ENCODE peak calls at places on chromosomes 1 and 21, in eight cellular contexts. B is HL-60, W is A549, I is left lung, Q is AG09309, J is tibial artery, P is AG09319, Z is uterus. Y is an unnamed sample.

GRCh38 chr1:106254748-106255147 is 801.7 kb upstream of the PRMT6 start:
- DNase-seq in B (no peak), W (no peak), I (no peak), Q (no peak), J (no peak), P (no peak), Z (no peak), Y (no peak)

GRCh38 chr1:25134307-25134706 is 98.0 kb downstream of the SYF2 start:
- DNase-seq in B (no peak), W (no peak), I (no peak), Q (no peak), J (no peak), P (no peak), Z (no peak), Y (no peak)

GRCh38 chr1:27598902-27599528 is 4.9 kb downstream of the AHDC1 start:
- DNase-seq in B (peak; percentile 79), W (no peak), I (peak; percentile 65), Q (no peak), J (peak; percentile 96), P (no peak), Z (peak; percentile 88), Y (no peak)

GRCh38 chr1:170959385-170959784 is 24.1 kb downstream of the MROH9 start:
- DNase-seq in B (no peak), W (no peak), I (no peak), Q (no peak), J (no peak), P (no peak), Z (no peak), Y (no peak)

GRCh38 chr1:210496063-210496462 is 167.4 kb downstream of the HHAT start:
- DNase-seq in B (no peak), W (no peak), I (no peak), Q (peak; percentile 32), J (no peak), P (no peak), Z (no peak), Y (no peak)

GRCh38 chr21:32611471-32611997 is 643 bp downstream of the CFAP298 start:
- DNase-seq in B (no peak), W (no peak), I (peak; percentile 83), Q (no peak), J (no peak), P (no peak), Z (no peak), Y (no peak)

GRCh38 chr1:203306089-203306969 is 1.0 kb downstream of the BTG2 start:
- DNase-seq in B (peak; percentile 47), W (peak; percentile 72), I (no peak), Q (peak; percentile 47), J (peak; percentile 98), P (peak; percentile 60), Z (peak; percentile 91), Y (no peak)

GRCh38 chr1:180988221-180988826 is 34.3 kb downstream of the STX6 start:
- DNase-seq in B (no peak), W (no peak), I (no peak), Q (no peak), J (no peak), P (no peak), Z (no peak), Y (no peak)

GRCh38 chr1:175808573-175808972 is 65.2 kb upstream of the TNR start:
- DNase-seq in B (no peak), W (no peak), I (no peak), Q (no peak), J (no peak), P (no peak), Z (no peak), Y (no peak)

GRCh38 chr1:245201827-245202226 is 47.0 kb downstream of the KIF26B start:
- DNase-seq in B (no peak), W (no peak), I (no peak), Q (no peak), J (no peak), P (peak; percentile 23), Z (no peak), Y (no peak)

GRCh38 chr1:166139735-166140134 is 27.1 kb downstream of the FAM78B start:
- DNase-seq in B (no peak), W (no peak), I (no peak), Q (no peak), J (no peak), P (no peak), Z (no peak), Y (no peak)

GRCh38 chr21:41712730-41713129 is 54.1 kb downstream of the RIPK4 start:
- DNase-seq in B (no peak), W (no peak), I (no peak), Q (no peak), J (no peak), P (no peak), Z (no peak), Y (no peak)

GRCh38 chr1:70317087-70317486 is 37.4 kb downstream of the ANKRD13C start:
- DNase-seq in B (no peak), W (no peak), I (no peak), Q (no peak), J (no peak), P (no peak), Z (no peak), Y (no peak)

GRCh38 chr1:224266105-224266935 is 63.7 kb downstream of the NVL start:
- DNase-seq in B (no peak), W (no peak), I (no peak), Q (no peak), J (no peak), P (no peak), Z (no peak), Y (no peak)

GRCh38 chr1:152013664-152014237 is 20.1 kb upstream of the S100A10 start:
- DNase-seq in B (no peak), W (peak; percentile 72), I (peak; percentile 76), Q (no peak), J (no peak), P (no peak), Z (no peak), Y (no peak)

GRCh38 chr1:167904641-167905040 is 9.3 kb downstream of the ADCY10 start:
- DNase-seq in B (no peak), W (peak; percentile 25), I (no peak), Q (no peak), J (no peak), P (peak; percentile 11), Z (no peak), Y (no peak)

GRCh38 chr1:156493154-156493631 is 7.4 kb downstream of the MEF2D start:
- DNase-seq in B (peak; percentile 29), W (no peak), I (no peak), Q (no peak), J (no peak), P (no peak), Z (no peak), Y (no peak)

GRCh38 chr1:147717051-147717705 is 43.2 kb downstream of the GJA5 start:
- DNase-seq in B (no peak), W (peak; percentile 44), I (no peak), Q (no peak), J (no peak), P (no peak), Z (no peak), Y (no peak)

GRCh38 chr1:67429011-67429527 is 1.1 kb downstream of the SERBP1 start:
- DNase-seq in B (no peak), W (no peak), I (no peak), Q (no peak), J (no peak), P (no peak), Z (no peak), Y (no peak)

DNA sequence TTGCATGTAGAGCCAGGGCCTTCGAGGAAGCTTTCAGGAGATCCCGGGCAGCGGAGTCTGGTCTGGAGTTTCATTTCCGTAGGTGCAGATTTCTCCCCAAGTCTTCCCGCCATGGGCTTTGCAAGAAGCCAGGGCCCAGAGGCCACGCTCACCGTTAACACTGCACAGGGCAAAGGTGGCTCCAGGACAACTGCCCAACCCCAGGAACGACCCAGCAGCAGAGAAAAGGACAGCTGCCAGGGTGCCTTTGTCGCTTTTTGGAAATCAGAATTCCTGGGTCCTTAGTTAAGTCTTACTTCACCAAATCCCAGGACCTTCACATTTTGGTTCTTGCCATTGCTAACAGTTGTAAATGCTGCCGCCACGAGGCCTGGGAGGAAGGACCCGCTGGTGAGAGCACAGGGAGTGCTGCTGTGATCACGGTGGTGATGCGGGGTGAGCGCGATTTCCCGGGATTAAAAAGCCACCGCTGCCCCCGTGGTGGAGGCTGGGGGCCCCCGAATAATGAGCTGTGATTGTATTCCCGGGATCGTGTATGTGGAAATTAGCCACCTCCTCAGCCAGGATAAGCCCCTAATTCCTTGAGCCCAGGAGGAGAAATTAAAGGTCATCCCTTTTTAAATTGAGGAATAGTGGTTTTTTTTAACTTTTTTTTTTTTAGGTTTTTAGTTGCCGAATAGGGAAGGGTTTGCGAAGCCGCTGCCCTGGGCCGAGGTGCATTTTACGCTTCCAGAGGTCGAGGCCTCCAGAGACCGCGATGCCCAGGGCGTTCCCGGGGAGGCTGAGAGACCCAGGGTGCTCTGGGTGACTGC is 8.2 kb downstream of the SIM2 start:
- DNase-seq in B (no peak), W (no peak), I (no peak), Q (no peak), J (peak; percentile 23), P (no peak), Z (no peak), Y (peak; percentile 50)
- TF ChIP-seq CTCF in B (no peak), W (no peak), I (no peak), Q (peak; percentile 16), J (no peak), P (no peak), Z (no peak), Y (no peak)

GRCh38 chr1:226892534-226892895 is 22.1 kb downstream of the PSEN2 start:
- DNase-seq in B (no peak), W (no peak), I (no peak), Q (no peak), J (peak; percentile 33), P (no peak), Z (no peak), Y (no peak)
- TF ChIP-seq CTCF in B (no peak), W (no peak), I (no peak), Q (no peak), J (no peak), P (no peak), Z (no peak), Y (no peak)

GRCh38 chr21:44267655-44268142 is 6.0 kb upstream of the DNMT3L start:
- DNase-seq in B (no peak), W (no peak), I (peak; percentile 54), Q (no peak), J (no peak), P (no peak), Z (peak; percentile 37), Y (no peak)
- TF ChIP-seq CTCF in B (no peak), W (no peak), I (no peak), Q (no peak), J (no peak), P (peak; percentile 4), Z (no peak), Y (no peak)

GRCh38 chr1:159943908-159944622 is 1.3 kb downstream of the IGSF9 start:
- DNase-seq in B (no peak), W (no peak), I (no peak), Q (no peak), J (peak; percentile 25), P (no peak), Z (no peak), Y (no peak)

GRCh38 chr1:159946242-159947187 is 1.1 kb upstream of the IGSF9 start:
- DNase-seq in B (no peak), W (no peak), I (no peak), Q (no peak), J (peak; percentile 45), P (no peak), Z (no peak), Y (no peak)

GRCh38 chr1:159947942-159948341 is 2.5 kb upstream of the IGSF9 start:
- DNase-seq in B (no peak), W (no peak), I (no peak), Q (no peak), J (peak; percentile 10), P (no peak), Z (no peak), Y (no peak)

GRCh38 chr1:159944623-159945455 is 574 bp downstream of the IGSF9 start:
- DNase-seq in B (no peak), W (no peak), I (no peak), Q (no peak), J (peak; percentile 41), P (no peak), Z (no peak), Y (no peak)

GRCh38 chr1:159945483-159946241 is at the start of gene IGSF9:
- DNase-seq in B (no peak), W (peak; percentile 71), I (peak; percentile 86), Q (no peak), J (peak; percentile 77), P (no peak), Z (peak; percentile 88), Y (peak; percentile 87)
- TF ChIP-seq CTCF in B (no peak), W (peak; percentile 60), I (no peak), Q (peak; percentile 43), J (peak; percentile 47), P (peak; percentile 42), Z (peak; percentile 82), Y (peak; percentile 56)